ENCODE peak calls at places on chromosome 1, in six cellular contexts. One of them, this sample, is unnamed.

GRCh38 chr1:234584926-234585325 is 25.1 kb downstream of the IRF2BP2 start:
- DNase-seq in neuronal stem cell: no peak
- DNase-seq in IMR-90: no peak
- DNase-seq in mesenchymal stem cell: peak; percentile 42
- DNase-seq in H9: no peak
- DNase-seq in trophoblast cell: no peak
- DNase-seq in this sample: no peak

GRCh38 chr1:62784509-62785365 is 805 bp downstream of the ATG4C start:
- DNase-seq in neuronal stem cell: no peak
- DNase-seq in IMR-90: peak; percentile 19
- DNase-seq in mesenchymal stem cell: no peak
- DNase-seq in H9: no peak
- DNase-seq in trophoblast cell: no peak
- DNase-seq in this sample: no peak

GRCh38 chr1:86487131-86487804 is 18.5 kb downstream of the CLCA1 start:
- DNase-seq in neuronal stem cell: no peak
- DNase-seq in IMR-90: peak; percentile 47
- DNase-seq in mesenchymal stem cell: peak; percentile 55
- DNase-seq in H9: no peak
- DNase-seq in trophoblast cell: no peak
- DNase-seq in this sample: no peak

GRCh38 chr1:6259491-6260362 is 1.2 kb downstream of the GPR153 start:
- DNase-seq in neuronal stem cell: no peak
- DNase-seq in IMR-90: peak; percentile 72
- DNase-seq in mesenchymal stem cell: peak; percentile 82
- DNase-seq in H9: peak; percentile 87
- DNase-seq in trophoblast cell: peak; percentile 82
- DNase-seq in this sample: no peak

GRCh38 chr1:100034465-100034864 is 64.7 kb downstream of the SLC35A3 start:
- DNase-seq in neuronal stem cell: no peak
- DNase-seq in IMR-90: peak; percentile 38
- DNase-seq in mesenchymal stem cell: peak; percentile 54
- DNase-seq in H9: no peak
- DNase-seq in trophoblast cell: peak; percentile 10
- DNase-seq in this sample: no peak

GRCh38 chr1:66733348-66734017 is 18.8 kb upstream of the DYNLT5 start:
- DNase-seq in neuronal stem cell: no peak
- DNase-seq in IMR-90: no peak
- DNase-seq in mesenchymal stem cell: no peak
- DNase-seq in H9: no peak
- DNase-seq in trophoblast cell: peak; percentile 89
- DNase-seq in this sample: no peak

GRCh38 chr1:206895837-206896242 is 1.4 kb upstream of the IL24 start:
- DNase-seq in neuronal stem cell: no peak
- DNase-seq in IMR-90: peak; percentile 68
- DNase-seq in mesenchymal stem cell: peak; percentile 93
- DNase-seq in H9: no peak
- DNase-seq in trophoblast cell: peak; percentile 18
- DNase-seq in this sample: no peak

GRCh38 chr1:116767782-116768382 is 13.7 kb downstream of the CD2 start:
- DNase-seq in neuronal stem cell: no peak
- DNase-seq in IMR-90: no peak
- DNase-seq in mesenchymal stem cell: no peak
- DNase-seq in H9: no peak
- DNase-seq in trophoblast cell: peak; percentile 89
- DNase-seq in this sample: no peak

GRCh38 chr1:156870734-156871133 is 10.1 kb downstream of the NTRK1 start:
- DNase-seq in neuronal stem cell: no peak
- DNase-seq in IMR-90: peak; percentile 93
- DNase-seq in mesenchymal stem cell: peak; percentile 60
- DNase-seq in H9: no peak
- DNase-seq in trophoblast cell: no peak
- DNase-seq in this sample: no peak

GRCh38 chr1:53413175-53414001 is 45.8 kb upstream of the DMRTB1 start:
- DNase-seq in neuronal stem cell: no peak
- DNase-seq in IMR-90: peak; percentile 89
- DNase-seq in mesenchymal stem cell: peak; percentile 90
- DNase-seq in H9: no peak
- DNase-seq in trophoblast cell: no peak
- DNase-seq in this sample: no peak

GRCh38 chr1:35386290-35386689 is 117.8 kb downstream of the ZMYM4 start:
- DNase-seq in neuronal stem cell: no peak
- DNase-seq in IMR-90: no peak
- DNase-seq in mesenchymal stem cell: no peak
- DNase-seq in H9: no peak
- DNase-seq in trophoblast cell: no peak
- DNase-seq in this sample: no peak

GRCh38 chr1:93844262-93845045 is 34.6 kb downstream of the DNTTIP2 start:
- DNase-seq in neuronal stem cell: peak; percentile 54
- DNase-seq in IMR-90: peak; percentile 86
- DNase-seq in mesenchymal stem cell: peak; percentile 85
- DNase-seq in H9: peak; percentile 54
- DNase-seq in trophoblast cell: peak; percentile 90
- DNase-seq in this sample: no peak

GRCh38 chr1:155650231-155650757 is 38.3 kb downstream of the YY1AP1 start:
- DNase-seq in neuronal stem cell: no peak
- DNase-seq in IMR-90: no peak
- DNase-seq in mesenchymal stem cell: no peak
- DNase-seq in H9: no peak
- DNase-seq in trophoblast cell: peak; percentile 55
- DNase-seq in this sample: no peak

GRCh38 chr1:225494789-225495359 is 67.0 kb upstream of the LBR start:
- DNase-seq in neuronal stem cell: no peak
- DNase-seq in IMR-90: no peak
- DNase-seq in mesenchymal stem cell: no peak
- DNase-seq in H9: no peak
- DNase-seq in trophoblast cell: no peak
- DNase-seq in this sample: no peak
- H4K91ac ChIP-seq in neuronal stem cell: no peak overlapping the region
- H4K91ac ChIP-seq in IMR-90: no peak overlapping the region
- H4K91ac ChIP-seq in mesenchymal stem cell: no peak overlapping the region
- H4K91ac ChIP-seq in H9: no peak overlapping the region
- H4K91ac ChIP-seq in trophoblast cell: no peak overlapping the region
- H4K91ac ChIP-seq in this sample: no peak overlapping the region

GRCh38 chr1:10549919-10550656 is 75.3 kb downstream of the PEX14 start:
- DNase-seq in neuronal stem cell: no peak
- DNase-seq in IMR-90: no peak
- DNase-seq in mesenchymal stem cell: no peak
- DNase-seq in H9: no peak
- DNase-seq in trophoblast cell: no peak
- DNase-seq in this sample: no peak
- H4K91ac ChIP-seq in neuronal stem cell: no peak overlapping the region
- H4K91ac ChIP-seq in IMR-90: no peak overlapping the region
- H4K91ac ChIP-seq in mesenchymal stem cell: no peak overlapping the region
- H4K91ac ChIP-seq in H9: no peak overlapping the region
- H4K91ac ChIP-seq in trophoblast cell: no peak overlapping the region
- H4K91ac ChIP-seq in this sample: no peak overlapping the region

GRCh38 chr1:54953846-54954245 is 26.6 kb upstream of the TMEM61 start:
- DNase-seq in neuronal stem cell: no peak
- DNase-seq in IMR-90: no peak
- DNase-seq in mesenchymal stem cell: no peak
- DNase-seq in H9: no peak
- DNase-seq in trophoblast cell: no peak
- DNase-seq in this sample: no peak
- H4K91ac ChIP-seq in neuronal stem cell: no peak overlapping the region
- H4K91ac ChIP-seq in IMR-90: no peak overlapping the region
- H4K91ac ChIP-seq in mesenchymal stem cell: no peak overlapping the region
- H4K91ac ChIP-seq in H9: no peak overlapping the region
- H4K91ac ChIP-seq in trophoblast cell: peak overlapping the region; percentile 32
- H4K91ac ChIP-seq in this sample: no peak overlapping the region

GRCh38 chr1:89999628-90000027 is 4.7 kb downstream of the ZNF326 start:
- DNase-seq in neuronal stem cell: no peak
- DNase-seq in IMR-90: no peak
- DNase-seq in mesenchymal stem cell: no peak
- DNase-seq in H9: no peak
- DNase-seq in trophoblast cell: no peak
- DNase-seq in this sample: no peak

GRCh38 chr1:89999208-89999607 is 4.3 kb downstream of the ZNF326 start:
- DNase-seq in neuronal stem cell: no peak
- DNase-seq in IMR-90: no peak
- DNase-seq in mesenchymal stem cell: no peak
- DNase-seq in H9: no peak
- DNase-seq in trophoblast cell: no peak
- DNase-seq in this sample: no peak

GRCh38 chr1:89996415-89997110 is 1.7 kb downstream of the ZNF326 start:
- DNase-seq in neuronal stem cell: no peak
- DNase-seq in IMR-90: no peak
- DNase-seq in mesenchymal stem cell: no peak
- DNase-seq in H9: no peak
- DNase-seq in trophoblast cell: no peak
- DNase-seq in this sample: no peak

GRCh38 chr1:89998306-89998705 is 3.4 kb downstream of the ZNF326 start:
- DNase-seq in neuronal stem cell: no peak
- DNase-seq in IMR-90: peak; percentile 34
- DNase-seq in mesenchymal stem cell: no peak
- DNase-seq in H9: no peak
- DNase-seq in trophoblast cell: no peak
- DNase-seq in this sample: no peak

GRCh38 chr1:90000934-90001676 is 6.2 kb downstream of the ZNF326 start:
- DNase-seq in neuronal stem cell: no peak
- DNase-seq in IMR-90: no peak
- DNase-seq in mesenchymal stem cell: no peak
- DNase-seq in H9: no peak
- DNase-seq in trophoblast cell: peak; percentile 74
- DNase-seq in this sample: no peak
- H4K91ac ChIP-seq in neuronal stem cell: no peak overlapping the region
- H4K91ac ChIP-seq in IMR-90: no peak overlapping the region
- H4K91ac ChIP-seq in mesenchymal stem cell: no peak overlapping the region
- H4K91ac ChIP-seq in H9: no peak overlapping the region
- H4K91ac ChIP-seq in trophoblast cell: no peak overlapping the region
- H4K91ac ChIP-seq in this sample: no peak overlapping the region